ENCODE peak calls at places on chromosomes 6 and 20, in five cellular contexts. R, D, O, X and F are unnamed samples. For H3K4me1, the result is how much of the 10 kb centered on the place peaks cover.

GRCh38 chr20:36908603-36909002 is 32.7 kb downstream of the TLDC2 start:
- DNase-seq in R (no peak), D (no peak), X (no peak), O (no peak), F (no peak)

GRCh38 chr6:164098857-164099534 is 684.5 kb downstream of the QKI start:
- DNase-seq in R (peak), O (no peak), D (no peak), X (no peak), F (peak)

GRCh38 chr20:35199696-35200095 is 26.8 kb upstream of the MMP24 start:
- DNase-seq in X (no peak), O (no peak), R (peak), D (no peak), F (no peak)

GRCh38 chr6:17269840-17270239 is 11.3 kb upstream of the RBM24 start:
- DNase-seq in R (peak), X (no peak), D (no peak), O (no peak), F (no peak)

GRCh38 chr6:144353871-144354314 is 68.8 kb downstream of the UTRN start:
- DNase-seq in R (no peak), X (no peak), O (no peak), D (no peak), F (no peak)

GRCh38 chr20:63234693-63235398 is 859 bp upstream of the BIRC7 start:
- DNase-seq in D (no peak), X (no peak), O (no peak), R (no peak), F (no peak)

GRCh38 chr20:61742097-61742805 is 323.4 kb downstream of the TAF4 start:
- DNase-seq in O (no peak), R (no peak), D (peak), X (no peak), F (no peak)

GRCh38 chr6:140101818-140102217 is 727.4 kb upstream of the CITED2 start:
- DNase-seq in D (no peak), R (no peak), X (no peak), O (no peak), F (no peak)

GRCh38 chr20:63318391-63319163 is 25.6 kb downstream of the COL20A1 start:
- DNase-seq in X (peak), D (no peak), R (no peak), O (no peak), F (no peak)

GRCh38 chr20:48502016-48502415 is 325.8 kb downstream of the PREX1 start:
- DNase-seq in O (no peak), X (no peak), D (no peak), R (no peak), F (no peak)
- H3K4me3 ChIP-seq in O (no peak), X (no peak), D (no peak), R (no peak), F (no peak)

GRCh38 chr6:130223508-130223907 is 757 bp upstream of the SAMD3 start:
- DNase-seq in D (no peak), O (no peak), R (no peak), X (no peak), F (no peak)
- TF ChIP-seq CTCF in D (no peak), O (no peak), R (no peak), X (no peak), F (no peak)

GRCh38 chr6:52293067-52293466 is 8.5 kb upstream of the MCM3 start:
- DNase-seq in O (no peak), D (no peak), R (no peak), X (no peak), F (no peak)

GRCh38 chr6:52301326-52301725 is 16.8 kb upstream of the MCM3 start:
- DNase-seq in R (no peak), O (no peak), D (no peak), X (no peak), F (no peak)

GRCh38 chr6:52300489-52300931 is 16.0 kb upstream of the MCM3 start:
- DNase-seq in R (no peak), D (no peak), X (no peak), O (no peak), F (no peak)

GRCh38 chr6:52299598-52300144 is 15.1 kb upstream of the MCM3 start:
- DNase-seq in R (no peak), D (no peak), O (no peak), X (no peak), F (no peak)

DNA sequence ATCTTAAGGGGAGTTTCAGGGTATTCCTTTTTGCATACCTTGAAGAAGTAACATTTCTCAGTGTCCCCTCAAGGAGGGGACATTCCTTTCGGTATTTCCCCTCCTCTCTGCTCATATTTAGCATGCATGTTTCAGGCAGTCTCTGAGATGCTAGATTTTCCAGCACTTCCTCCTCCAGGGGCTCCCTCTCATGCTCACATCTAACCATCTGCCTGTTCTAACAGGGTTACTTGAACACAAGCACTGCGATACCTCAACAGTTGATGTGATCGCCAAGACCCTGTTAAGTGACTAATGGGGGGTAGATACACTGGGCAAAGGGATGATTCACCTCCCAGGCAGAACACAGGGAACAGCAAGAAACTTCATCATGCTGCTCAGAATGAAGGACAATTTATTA is 12.9 kb upstream of the MCM3 start:
- DNase-seq in D (no peak), X (no peak), R (peak), O (no peak), F (no peak)
- H3K4me1 ChIP-seq in D (under half), X (under half), R (under half), O (under half), F (under half)

GRCh38 chr6:122184260-122184934 is 215.1 kb upstream of the HSF2 start:
- DNase-seq in D (no peak), O (no peak), X (no peak), R (peak), F (no peak)
- H3K4me3 ChIP-seq in D (no peak), O (no peak), X (no peak), R (peak), F (peak)

GRCh38 chr20:51910202-51911050 is 108.1 kb upstream of the SALL4 start:
- DNase-seq in O (no peak), X (no peak), R (peak), D (no peak), F (no peak)
- TF ChIP-seq CTCF in O (no peak), X (no peak), R (no peak), D (no peak), F (no peak)

GRCh38 chr6:137698636-137699035 is 168.4 kb upstream of the TNFAIP3 start:
- DNase-seq in X (no peak), D (no peak), R (no peak), O (no peak), F (no peak)
- H3K4me1 ChIP-seq in X (under half), D (under half), R (under half), O (under half), F (half or more)

GRCh38 chr6:31559606-31559957 is 12.2 kb downstream of the NFKBIL1 start:
- DNase-seq in D (no peak), O (no peak), X (no peak), R (no peak), F (no peak)
- H3K4me3 ChIP-seq in D (peak), O (no peak), X (no peak), R (no peak), F (peak)

GRCh38 chr6:154408906-154409500 is 52.4 kb upstream of the IPCEF1 start:
- DNase-seq in X (no peak), D (no peak), R (peak), O (no peak), F (no peak)
- TF ChIP-seq CTCF in X (peak), D (peak), R (peak), O (no peak), F (peak)

GRCh38 chr6:11722224-11722623 is 56.4 kb downstream of the ADTRP start:
- DNase-seq in D (no peak), R (no peak), O (no peak), X (no peak), F (no peak)
- H3K4me1 ChIP-seq in D (under half), R (under half), O (under half), X (under half), F (under half)